ENCODE peak calls at places on chromosomes 3 and 15, in five cellular contexts. B is NCI-H1092; C is stimulated activated CD8-positive, alpha-beta memory T cell treated with anti-CD3 and anti-CD28 coated beads, Interleukin-12 subunit alpha, Interleukin-12 subunit beta, amount 100 ng/mL, for 4 hours; A is activated CD8-positive, alpha-beta T cell treated with anti-CD3 and anti-CD28 coated beads for 36 hours; Y is HT-29. J is an unnamed sample.

GRCh38 chr3:10816019-10816862 is at the start of gene SLC6A11:
- DNase-seq in Y (no peak), C (no peak), B (no peak), A (no peak), J (no peak)

GRCh38 chr3:179504371-179504770 is 53.1 kb upstream of the GNB4 start:
- DNase-seq in A (no peak), C (no peak), B (no peak), Y (no peak), J (no peak)

GRCh38 chr15:50355980-50356379 is 982 bp upstream of the GABPB1 start:
- DNase-seq in B (no peak), Y (no peak), A (no peak), C (no peak), J (no peak)

GRCh38 chr3:11764931-11765363 is 81.7 kb downstream of the TAMM41 start:
- DNase-seq in B (no peak), A (peak), Y (peak), C (no peak), J (no peak)

GRCh38 chr3:126481808-126482502 is 6.3 kb upstream of the ZXDC start:
- DNase-seq in Y (no peak), A (no peak), B (no peak), C (no peak), J (no peak)

GRCh38 chr15:41832875-41833274 is 5.0 kb downstream of the JMJD7 start:
- DNase-seq in Y (peak), B (no peak), A (no peak), C (no peak), J (peak)

GRCh38 chr3:46699846-46700523 is 1.2 kb upstream of the TMIE start:
- DNase-seq in B (no peak), Y (no peak), A (no peak), C (no peak), J (no peak)

GRCh38 chr15:98649996-98650870 is 1.9 kb downstream of the IGF1R start:
- DNase-seq in A (peak), C (peak), B (no peak), Y (peak), J (no peak)

GRCh38 chr3:182133752-182134151 is 422.0 kb downstream of the SOX2 start:
- DNase-seq in B (no peak), Y (no peak), C (no peak), A (no peak), J (no peak)

GRCh38 chr15:67820992-67821783 is 4.1 kb upstream of the SKOR1 start:
- DNase-seq in Y (no peak), A (peak), B (no peak), C (no peak), J (no peak)

GRCh38 chr3:27720899-27721716 is 1.0 kb downstream of the EOMES start:
- DNase-seq in B (no peak), Y (no peak), A (peak), C (no peak), J (no peak)

GRCh38 chr3:108406661-108407206 is 103.7 kb downstream of the MYH15 start:
- DNase-seq in C (no peak), Y (peak), A (peak), B (peak), J (peak)

GRCh38 chr3:123344175-123344908 is 104.5 kb downstream of the ADCY5 start:
- DNase-seq in A (peak), C (no peak), B (no peak), Y (no peak), J (no peak)

GRCh38 chr3:129033619-129034321 is 26.8 kb upstream of the GP9 start:
- DNase-seq in C (no peak), B (no peak), A (no peak), Y (no peak), J (no peak)